ENCODE peak calls at places on chromosome 12, in six cellular contexts. Z is K562, L is GM12891, D is H1, Q is HepG2, I is GM12878. X is an unnamed sample.

GRCh38 chr12:43921666-43922337 is 85.9 kb downstream of the TMEM117 start:
- DNase-seq in Z (no peak), L (no peak), D (no peak), Q (no peak), I (no peak), X (no peak)

GRCh38 chr12:127779301-127780045 is 487.5 kb upstream of the TMEM132C start:
- DNase-seq in Z (no peak), L (no peak), D (no peak), Q (no peak), I (no peak), X (no peak)

GRCh38 chr12:96360550-96360949 is 39.7 kb downstream of the CDK17 start:
- DNase-seq in Z (no peak), L (no peak), D (no peak), Q (no peak), I (no peak), X (no peak)

GRCh38 chr12:52517005-52517835 is 3.0 kb downstream of the KRT5 start:
- DNase-seq in Z (no peak), L (no peak), D (no peak), Q (no peak), I (no peak), X (no peak)

GRCh38 chr12:25241171-25242020 is 9.3 kb downstream of the KRAS start:
- DNase-seq in Z (no peak), L (no peak), D (no peak), Q (peak), I (no peak), X (no peak)

GRCh38 chr12:12408265-12408690 is 51.4 kb downstream of the BORCS5 start:
- DNase-seq in Z (no peak), L (no peak), D (no peak), Q (no peak), I (peak), X (no peak)

GRCh38 chr12:126936181-126936851 is 1330.7 kb upstream of the TMEM132C start:
- DNase-seq in Z (no peak), L (no peak), D (no peak), Q (no peak), I (peak), X (no peak)

GRCh38 chr12:50740307-50740706 is 23.6 kb upstream of the ATF1 start:
- DNase-seq in Z (no peak), L (no peak), D (no peak), Q (no peak), I (no peak), X (no peak)

GRCh38 chr12:76623929-76624328 is 64.4 kb upstream of the OSBPL8 start:
- DNase-seq in Z (no peak), L (no peak), D (no peak), Q (no peak), I (no peak), X (no peak)

GRCh38 chr12:34336619-34337465 is 314.5 kb downstream of the ALG10 start:
- DNase-seq in Z (peak), L (no peak), D (no peak), Q (no peak), I (no peak), X (no peak)

GRCh38 chr12:132600048-132601032 is 10.0 kb downstream of the LRCOL1 start:
- DNase-seq in Z (peak), L (no peak), D (no peak), Q (peak), I (no peak), X (no peak)

GRCh38 chr12:121170581-121171260 is 38.0 kb downstream of the P2RX7 start:
- DNase-seq in Z (no peak), L (no peak), D (no peak), Q (no peak), I (no peak), X (no peak)

GRCh38 chr12:47885012-47885501 is 19.7 kb downstream of the VDR start:
- DNase-seq in Z (no peak), L (no peak), D (no peak), Q (no peak), I (peak), X (no peak)

GRCh38 chr12:121034906-121035305 is 4.1 kb downstream of the OASL start:
- DNase-seq in Z (no peak), L (no peak), D (no peak), Q (no peak), I (no peak), X (no peak)

GRCh38 chr12:45200497-45201043 is 15.3 kb upstream of the ANO6 start:
- DNase-seq in Z (no peak), L (no peak), D (no peak), Q (peak), I (no peak), X (no peak)

GRCh38 chr12:113940929-113941486 is 25.1 kb downstream of the RBM19 start:
- DNase-seq in Z (no peak), L (no peak), D (no peak), Q (no peak), I (no peak), X (no peak)
- TF ChIP-seq TAF1 in Z (no peak), L (no peak), D (no peak), Q (no peak), I (no peak), X (no peak)

DNA sequence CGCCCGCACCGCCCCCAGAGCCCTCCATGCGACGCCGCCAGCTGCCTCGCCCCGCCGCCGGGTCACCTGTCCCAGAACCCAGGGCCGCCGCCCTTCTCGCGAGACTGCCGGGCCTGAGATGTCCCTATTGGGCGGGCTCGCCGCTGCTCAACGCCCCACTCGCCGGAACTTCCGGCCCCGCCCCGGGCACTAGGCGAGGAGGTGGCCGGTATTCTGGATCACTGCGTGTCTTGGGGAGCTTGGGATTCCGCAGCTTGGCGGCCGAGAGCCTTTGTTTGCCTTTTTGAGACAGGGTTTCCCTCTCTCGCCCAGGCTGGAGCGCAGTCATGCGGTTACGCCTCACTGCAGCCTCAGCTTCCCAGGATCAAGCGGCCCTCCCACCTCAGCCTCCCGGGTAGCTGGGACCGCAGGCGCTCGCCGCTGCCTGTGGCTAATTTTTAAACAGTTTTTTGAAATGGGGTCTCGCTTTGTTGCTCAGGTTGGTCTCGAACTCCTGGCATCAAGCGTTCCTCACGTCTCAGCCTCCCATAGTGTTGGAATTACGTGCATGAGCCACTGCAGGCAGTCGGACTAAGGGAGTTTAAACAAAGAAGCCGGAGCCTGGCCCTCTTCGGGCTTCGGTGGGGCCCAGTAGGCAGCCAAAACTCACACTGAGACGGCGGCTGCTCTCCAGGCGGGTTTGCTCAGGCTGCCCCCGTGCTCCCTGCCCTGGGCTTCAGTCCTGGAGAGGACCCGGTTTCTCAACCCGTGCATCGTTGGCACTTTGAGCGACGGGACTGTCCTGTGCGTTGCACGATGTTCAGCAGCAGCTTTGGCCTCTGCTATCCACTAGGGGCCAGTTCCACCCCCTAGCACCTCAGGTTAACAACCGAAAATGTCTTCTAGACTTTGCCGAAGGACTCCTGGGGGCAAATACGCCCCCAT is at the start of gene SLC15A4:
- DNase-seq in Z (peak), L (peak), D (peak), Q (peak), I (no peak), X (peak)
- TF ChIP-seq POLR2A in Z (peak), L (peak), D (peak), Q (peak), I (peak), X (peak)

GRCh38 chr12:119208626-119209061 is 29.9 kb downstream of the HSPB8 start:
- DNase-seq in Z (no peak), L (no peak), D (no peak), Q (peak), I (no peak), X (no peak)
- TF ChIP-seq POLR2AphosphoS5 in Z (no peak), L (no peak), D (no peak), Q (no peak), I (no peak), X (no peak)

DNA sequence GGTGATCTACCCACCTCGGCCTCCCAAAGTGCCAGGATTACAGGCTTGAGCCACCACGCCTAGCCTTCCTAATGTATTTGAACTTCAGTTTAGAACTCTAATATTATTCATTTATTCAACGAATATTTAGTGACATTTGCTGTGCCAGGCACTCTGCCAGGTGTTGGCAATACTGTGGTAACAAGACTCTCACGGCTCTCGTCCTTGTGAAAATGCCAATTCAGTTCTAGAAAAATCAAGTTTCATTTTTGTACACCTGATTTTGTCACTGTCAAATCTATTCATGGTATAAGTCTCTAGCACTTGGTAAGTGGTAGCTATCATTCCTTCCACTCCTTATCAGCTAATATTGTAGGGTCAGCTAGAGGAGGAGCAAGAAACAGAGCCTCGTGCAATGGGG is 6.3 kb upstream of the PWP1 start:
- DNase-seq in Z (no peak), L (no peak), D (no peak), Q (no peak), I (no peak), X (no peak)
- TF ChIP-seq TAF1 in Z (no peak), L (no peak), D (no peak), Q (no peak), I (no peak), X (no peak)

GRCh38 chr12:109116611-109116949 is 193 bp downstream of the ACACB start:
- DNase-seq in Z (no peak), L (no peak), D (no peak), Q (no peak), I (no peak), X (no peak)
- TF ChIP-seq POLR2A in Z (no peak), L (no peak), D (no peak), Q (no peak), I (no peak), X (no peak)

GRCh38 chr12:65184858-65185229 is 15.5 kb downstream of the LEMD3 start:
- DNase-seq in Z (no peak), L (no peak), D (no peak), Q (no peak), I (no peak), X (no peak)

GRCh38 chr12:65184176-65184857 is 14.9 kb downstream of the LEMD3 start:
- DNase-seq in Z (no peak), L (no peak), D (no peak), Q (no peak), I (no peak), X (no peak)

GRCh38 chr12:65187665-65188064 is 18.3 kb downstream of the LEMD3 start:
- DNase-seq in Z (no peak), L (no peak), D (no peak), Q (no peak), I (no peak), X (no peak)

GRCh38 chr12:65182012-65182739 is 12.8 kb downstream of the LEMD3 start:
- DNase-seq in Z (peak), L (no peak), D (no peak), Q (no peak), I (no peak), X (no peak)
- TF ChIP-seq POLR2AphosphoS5 in Z (no peak), L (no peak), D (no peak), Q (no peak), I (no peak), X (no peak)